ENCODE peak calls at places on chromosomes 7 and 10, in eight cellular contexts. U is cardiac muscle cell; P is CD8-positive, alpha-beta T cell; H is right atrium auricular region; Z is left ventricle myocardium inferior; K is A549; S is SK-N-SH; I is esophagus squamous epithelium. C is an unnamed sample.

GRCh38 chr7:94595717-94596116 is 60.2 kb downstream of the SGCE start:
- DNase-seq in U (no peak), P (no peak), H (no peak), Z (no peak), K (no peak), S (peak), I (no peak), C (no peak)

GRCh38 chr7:137096607-137097006 is 228.2 kb downstream of the CHRM2 start:
- DNase-seq in U (no peak), P (no peak), H (no peak), Z (no peak), K (no peak), S (no peak), I (no peak), C (no peak)

GRCh38 chr7:44962483-44963251 is 16.1 kb downstream of the MYO1G start:
- DNase-seq in U (peak), P (no peak), H (no peak), Z (no peak), K (no peak), S (peak), I (no peak), C (no peak)

GRCh38 chr7:36906448-36906847 is 182.2 kb upstream of the AOAH start:
- DNase-seq in U (no peak), P (no peak), H (no peak), Z (no peak), K (no peak), S (no peak), I (no peak), C (no peak)

GRCh38 chr10:63765126-63765525 is 243.9 kb downstream of the REEP3 start:
- DNase-seq in U (no peak), P (no peak), H (no peak), Z (no peak), K (no peak), S (no peak), I (no peak), C (no peak)

GRCh38 chr10:131980757-131981428 is 830 bp downstream of the BNIP3 start:
- DNase-seq in U (peak), P (no peak), H (no peak), Z (no peak), K (no peak), S (peak), I (no peak), C (no peak)

GRCh38 chr7:7895004-7895650 is 73.5 kb upstream of the GLCCI1 start:
- DNase-seq in U (no peak), P (no peak), H (no peak), Z (no peak), K (no peak), S (no peak), I (no peak), C (no peak)

GRCh38 chr7:44750424-44750823 is 1.8 kb downstream of the ZMIZ2 start:
- DNase-seq in U (no peak), P (no peak), H (no peak), Z (no peak), K (no peak), S (no peak), I (no peak), C (peak)

GRCh38 chr10:16585103-16585502 is 63.4 kb upstream of the C1QL3 start:
- DNase-seq in U (no peak), P (no peak), H (no peak), Z (peak), K (no peak), S (no peak), I (no peak), C (no peak)

GRCh38 chr7:152751449-152752141 is 8.0 kb upstream of the ACTR3B start:
- DNase-seq in U (no peak), P (no peak), H (no peak), Z (no peak), K (no peak), S (no peak), I (no peak), C (no peak)

GRCh38 chr7:44463169-44463808 is 27.2 kb downstream of the NUDCD3 start:
- DNase-seq in U (no peak), P (no peak), H (no peak), Z (no peak), K (peak), S (no peak), I (no peak), C (no peak)

GRCh38 chr10:119391430-119392313 is 150.8 kb downstream of the RGS10 start:
- DNase-seq in U (no peak), P (no peak), H (no peak), Z (no peak), K (no peak), S (no peak), I (no peak), C (no peak)

GRCh38 chr10:8182841-8183240 is 128.4 kb downstream of the GATA3 start:
- DNase-seq in U (no peak), P (no peak), H (no peak), Z (no peak), K (no peak), S (no peak), I (no peak), C (no peak)

GRCh38 chr10:116470768-116471415 is 43.2 kb downstream of the PNLIPRP3 start:
- DNase-seq in U (no peak), P (no peak), H (no peak), Z (no peak), K (peak), S (peak), I (no peak), C (no peak)

GRCh38 chr7:71746004-71746403 is 614.1 kb downstream of the GALNT17 start:
- DNase-seq in U (no peak), P (no peak), H (no peak), Z (no peak), K (no peak), S (no peak), I (no peak), C (no peak)

GRCh38 chr10:128493811-128494210 is 367.6 kb upstream of the MKI67 start:
- DNase-seq in U (no peak), P (no peak), H (no peak), Z (no peak), K (no peak), S (no peak), I (no peak), C (no peak)

GRCh38 chr7:52355059-52355458 is 680.4 kb upstream of the POM121L12 start:
- DNase-seq in U (peak), P (no peak), H (no peak), Z (no peak), K (no peak), S (no peak), I (no peak), C (no peak)

GRCh38 chr7:22278660-22279059 is 78.3 kb downstream of the RAPGEF5 start:
- DNase-seq in U (no peak), P (no peak), H (no peak), Z (no peak), K (no peak), S (no peak), I (no peak), C (no peak)

GRCh38 chr7:15113752-15114151 is 211.2 kb upstream of the DGKB start:
- DNase-seq in U (no peak), P (no peak), H (no peak), Z (no peak), K (no peak), S (no peak), I (no peak), C (no peak)

GRCh38 chr7:75559355-75559986 is 67.4 kb downstream of the SPDYE5 start:
- DNase-seq in U (no peak), P (no peak), H (no peak), Z (no peak), K (no peak), S (peak), I (no peak), C (no peak)

GRCh38 chr7:93011351-93012294 is 106.2 kb downstream of the SAMD9 start:
- DNase-seq in U (no peak), P (no peak), H (no peak), Z (no peak), K (no peak), S (no peak), I (no peak), C (no peak)

GRCh38 chr7:36005286-36005685 is 147.8 kb upstream of the EEPD1 start:
- DNase-seq in U (no peak), P (no peak), H (no peak), Z (no peak), K (no peak), S (no peak), I (no peak), C (no peak)

GRCh38 chr7:98354511-98355249 is 46.2 kb downstream of the BAIAP2L1 start:
- DNase-seq in U (no peak), P (no peak), H (no peak), Z (no peak), K (peak), S (no peak), I (no peak), C (peak)

GRCh38 chr7:94179466-94179865 is 175.3 kb upstream of the BET1 start:
- DNase-seq in U (no peak), P (no peak), H (no peak), Z (no peak), K (no peak), S (no peak), I (no peak), C (no peak)

GRCh38 chr10:127987467-127988380 is 80.8 kb downstream of the PTPRE start:
- DNase-seq in U (no peak), P (no peak), H (no peak), Z (no peak), K (no peak), S (no peak), I (no peak), C (no peak)

GRCh38 chr7:133230591-133231194 is 22.2 kb upstream of the EXOC4 start:
- DNase-seq in U (peak), P (no peak), H (peak), Z (no peak), K (peak), S (peak), I (no peak), C (no peak)

GRCh38 chr10:71713135-71714040 is 6.2 kb downstream of the C10orf105 start:
- DNase-seq in U (no peak), P (peak), H (peak), Z (peak), K (no peak), S (no peak), I (no peak), C (peak)

GRCh38 chr7:41367967-41368882 is 334.7 kb downstream of the INHBA start:
- DNase-seq in U (no peak), P (no peak), H (no peak), Z (peak), K (no peak), S (no peak), I (no peak), C (peak)

GRCh38 chr7:148883233-148884048 is 650 bp downstream of the EZH2 start:
- DNase-seq in U (peak), P (peak), H (peak), Z (peak), K (peak), S (peak), I (no peak), C (peak)

GRCh38 chr7:151409555-151410404 is at the start of gene WDR86:
- DNase-seq in U (peak), P (peak), H (no peak), Z (no peak), K (no peak), S (peak), I (no peak), C (peak)

GRCh38 chr7:25117226-25118047 is 7.6 kb downstream of the CYCS start:
- DNase-seq in U (no peak), P (no peak), H (no peak), Z (no peak), K (no peak), S (no peak), I (no peak), C (no peak)

GRCh38 chr10:127619550-127619949 is 70.4 kb downstream of the NPS start:
- DNase-seq in U (no peak), P (no peak), H (no peak), Z (no peak), K (no peak), S (no peak), I (no peak), C (no peak)

GRCh38 chr10:16992611-16993119 is 136.9 kb downstream of the CUBN start:
- DNase-seq in U (no peak), P (no peak), H (no peak), Z (no peak), K (no peak), S (no peak), I (no peak), C (no peak)

GRCh38 chr7:27118580-27118979 is 12.0 kb downstream of the HOXA4 start:
- DNase-seq in U (no peak), P (no peak), H (peak), Z (no peak), K (no peak), S (no peak), I (no peak), C (peak)

GRCh38 chr10:78461333-78461732 is 427.7 kb downstream of the RPS24 start:
- DNase-seq in U (no peak), P (no peak), H (no peak), Z (no peak), K (no peak), S (no peak), I (no peak), C (no peak)

GRCh38 chr7:48041665-48041995 is 6.3 kb downstream of the C7orf57 start:
- DNase-seq in U (no peak), P (no peak), H (no peak), Z (no peak), K (no peak), S (no peak), I (no peak), C (no peak)

GRCh38 chr7:81002471-81002870 is 83.6 kb upstream of the SEMA3C start:
- DNase-seq in U (no peak), P (no peak), H (no peak), Z (no peak), K (no peak), S (no peak), I (no peak), C (no peak)

GRCh38 chr7:131028293-131028692 is 294.3 kb upstream of the KLF14 start:
- DNase-seq in U (no peak), P (no peak), H (no peak), Z (no peak), K (no peak), S (no peak), I (no peak), C (no peak)
- H3K27ac ChIP-seq in U (no peak), P (no peak), H (no peak), Z (no peak), K (no peak), S (no peak), I (no peak), C (no peak)

GRCh38 chr7:134458341-134458805 is 527 bp downstream of the AKR1B1 start:
- DNase-seq in U (peak), P (peak), H (no peak), Z (peak), K (peak), S (peak), I (no peak), C (peak)
- TF ChIP-seq CTCF in U (peak), P (no peak), H (no peak), Z (peak), K (peak), S (peak), I (peak), C (peak)

GRCh38 chr10:110357871-110358270 is 53.2 kb upstream of the SMNDC1 start:
- DNase-seq in U (no peak), P (no peak), H (no peak), Z (no peak), K (no peak), S (no peak), I (no peak), C (no peak)
- H3K27ac ChIP-seq in U (no peak), P (no peak), H (no peak), Z (no peak), K (peak), S (peak), I (peak), C (no peak)

DNA sequence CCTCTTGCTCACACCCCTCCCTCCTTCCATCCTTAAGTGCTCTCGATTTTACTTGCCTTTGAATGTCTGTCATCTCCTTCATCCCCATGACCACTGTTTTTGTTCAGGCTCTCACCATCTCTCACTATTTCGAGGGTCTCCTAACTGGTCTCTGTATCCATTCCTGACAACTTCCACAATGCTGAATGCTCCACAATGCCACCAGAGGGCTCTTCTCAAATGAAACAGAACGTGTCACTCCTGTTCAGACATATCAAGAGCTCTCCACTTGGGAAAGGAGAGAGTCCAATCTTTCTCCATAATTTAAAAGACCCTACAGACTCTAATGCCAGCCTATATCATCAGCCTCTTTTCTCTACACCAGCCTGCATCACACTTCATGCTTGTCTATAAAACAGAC is 9.0 kb upstream of the SLC13A1 start:
- DNase-seq in U (peak), P (no peak), H (no peak), Z (no peak), K (no peak), S (peak), I (no peak), C (no peak)
- TF ChIP-seq CTCF in U (peak), P (no peak), H (peak), Z (peak), K (no peak), S (peak), I (no peak), C (peak)

GRCh38 chr7:107889992-107890391 is 991 bp upstream of the DLD start:
- DNase-seq in U (no peak), P (no peak), H (no peak), Z (no peak), K (no peak), S (peak), I (no peak), C (no peak)
- H3K27ac ChIP-seq in U (no peak), P (peak), H (peak), Z (peak), K (no peak), S (no peak), I (peak), C (no peak)

GRCh38 chr7:72754312-72754711 is 73.7 kb downstream of the TYW1B start:
- DNase-seq in U (no peak), P (no peak), H (no peak), Z (no peak), K (no peak), S (no peak), I (no peak), C (no peak)

GRCh38 chr7:72753781-72754180 is 74.2 kb downstream of the TYW1B start:
- DNase-seq in U (no peak), P (no peak), H (no peak), Z (no peak), K (no peak), S (no peak), I (no peak), C (no peak)

GRCh38 chr7:72751378-72751777 is 76.6 kb downstream of the TYW1B start:
- DNase-seq in U (no peak), P (no peak), H (no peak), Z (no peak), K (no peak), S (no peak), I (no peak), C (no peak)

DNA sequence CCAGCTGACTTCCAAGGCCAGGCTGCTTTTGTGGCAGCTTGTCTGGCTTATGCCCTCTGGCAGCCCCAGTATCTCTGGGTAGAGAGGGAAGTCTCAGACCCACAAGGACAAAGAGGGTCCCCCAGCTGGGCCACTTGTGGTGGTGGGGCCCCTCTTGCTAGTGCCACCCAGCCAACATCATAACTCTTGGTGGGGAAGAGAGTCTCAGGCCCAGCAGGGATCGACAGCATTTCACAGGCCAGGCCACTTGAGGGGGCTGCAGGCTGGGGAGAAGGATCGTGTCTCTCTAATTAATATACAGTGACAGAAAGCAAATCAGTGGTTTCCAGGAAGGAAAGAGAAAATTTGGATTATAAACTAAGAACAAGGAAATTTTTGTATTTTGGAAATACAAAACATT is 76.0 kb downstream of the TYW1B start:
- DNase-seq in U (peak), P (no peak), H (no peak), Z (no peak), K (no peak), S (peak), I (no peak), C (no peak)
- TF ChIP-seq CTCF in U (peak), P (no peak), H (no peak), Z (no peak), K (no peak), S (peak), I (no peak), C (no peak)

GRCh38 chr7:157985636-157986035 is 602.0 kb downstream of the PTPRN2 start:
- DNase-seq in U (no peak), P (no peak), H (no peak), Z (no peak), K (no peak), S (no peak), I (no peak), C (peak)
- H3K27ac ChIP-seq in U (no peak), P (no peak), H (no peak), Z (no peak), K (no peak), S (no peak), I (no peak), C (no peak)

GRCh38 chr7:65840446-65840845 is 32.4 kb upstream of the VKORC1L1 start:
- DNase-seq in U (no peak), P (peak), H (no peak), Z (no peak), K (no peak), S (no peak), I (no peak), C (no peak)
- TF ChIP-seq CTCF in U (peak), P (no peak), H (no peak), Z (no peak), K (no peak), S (no peak), I (no peak), C (no peak)

GRCh38 chr10:89503151-89503550 is 32.2 kb downstream of the SLC16A12 start:
- DNase-seq in U (no peak), P (no peak), H (no peak), Z (no peak), K (no peak), S (no peak), I (no peak), C (no peak)

GRCh38 chr10:89504691-89505090 is 30.7 kb downstream of the SLC16A12 start:
- DNase-seq in U (no peak), P (no peak), H (no peak), Z (no peak), K (no peak), S (no peak), I (no peak), C (no peak)

GRCh38 chr10:89505606-89506005 is 29.8 kb downstream of the SLC16A12 start:
- DNase-seq in U (no peak), P (no peak), H (no peak), Z (no peak), K (no peak), S (no peak), I (no peak), C (no peak)

GRCh38 chr10:89502556-89502955 is 32.8 kb downstream of the SLC16A12 start:
- DNase-seq in U (no peak), P (no peak), H (no peak), Z (no peak), K (no peak), S (no peak), I (no peak), C (no peak)

GRCh38 chr10:89503633-89504345 is 31.6 kb downstream of the SLC16A12 start:
- DNase-seq in U (no peak), P (no peak), H (no peak), Z (no peak), K (no peak), S (no peak), I (no peak), C (no peak)
- H3K27ac ChIP-seq in U (peak), P (no peak), H (peak), Z (peak), K (no peak), S (no peak), I (no peak), C (peak)

GRCh38 chr7:139557857-139558581 is 34.5 kb downstream of the CLEC2L start:
- DNase-seq in U (no peak), P (no peak), H (no peak), Z (no peak), K (no peak), S (no peak), I (no peak), C (no peak)
- TF ChIP-seq CTCF in U (no peak), P (no peak), H (no peak), Z (no peak), K (no peak), S (no peak), I (no peak), C (no peak)